ENCODE peak calls at places on chromosomes 12 and 14, in five cellular contexts. One of them, this sample, is unnamed.

GRCh38 chr12:34391771-34392581 is 369.7 kb downstream of the ALG10 start:
- DNase-seq in stimulated activated CD8-positive, alpha-beta memory T cell treated with anti-CD3 and anti-CD28 coated beads, Interleukin-7, amount 100 ng/mL, for 1 hour: no peak
- DNase-seq in HS-5: no peak
- DNase-seq in pons: no peak
- DNase-seq in HCT116: no peak
- DNase-seq in this sample: no peak

GRCh38 chr14:35789651-35790050 is 19.4 kb downstream of the RALGAPA1 start:
- DNase-seq in pons: no peak
- DNase-seq in stimulated activated CD8-positive, alpha-beta memory T cell treated with anti-CD3 and anti-CD28 coated beads, Interleukin-7, amount 100 ng/mL, for 1 hour: no peak
- DNase-seq in HCT116: no peak
- DNase-seq in HS-5: no peak
- DNase-seq in this sample: no peak

GRCh38 chr14:104436047-104436531 is 143.5 kb upstream of the C14orf180 start:
- DNase-seq in stimulated activated CD8-positive, alpha-beta memory T cell treated with anti-CD3 and anti-CD28 coated beads, Interleukin-7, amount 100 ng/mL, for 1 hour: no peak
- DNase-seq in HS-5: no peak
- DNase-seq in pons: peak
- DNase-seq in HCT116: no peak
- DNase-seq in this sample: no peak

GRCh38 chr12:95908573-95908972 is 33.8 kb downstream of the CCDC38 start:
- DNase-seq in pons: no peak
- DNase-seq in stimulated activated CD8-positive, alpha-beta memory T cell treated with anti-CD3 and anti-CD28 coated beads, Interleukin-7, amount 100 ng/mL, for 1 hour: no peak
- DNase-seq in HS-5: peak
- DNase-seq in HCT116: no peak
- DNase-seq in this sample: no peak

GRCh38 chr14:85175556-85175955 is 354.4 kb upstream of the FLRT2 start:
- DNase-seq in HS-5: peak
- DNase-seq in HCT116: no peak
- DNase-seq in stimulated activated CD8-positive, alpha-beta memory T cell treated with anti-CD3 and anti-CD28 coated beads, Interleukin-7, amount 100 ng/mL, for 1 hour: no peak
- DNase-seq in pons: no peak
- DNase-seq in this sample: no peak

GRCh38 chr12:28550757-28551381 is 360.6 kb downstream of the CCDC91 start:
- DNase-seq in stimulated activated CD8-positive, alpha-beta memory T cell treated with anti-CD3 and anti-CD28 coated beads, Interleukin-7, amount 100 ng/mL, for 1 hour: no peak
- DNase-seq in pons: peak
- DNase-seq in HS-5: peak
- DNase-seq in HCT116: peak
- DNase-seq in this sample: no peak

GRCh38 chr12:48447755-48448154 is 24.6 kb upstream of the ANP32D start:
- DNase-seq in HCT116: no peak
- DNase-seq in HS-5: no peak
- DNase-seq in pons: no peak
- DNase-seq in stimulated activated CD8-positive, alpha-beta memory T cell treated with anti-CD3 and anti-CD28 coated beads, Interleukin-7, amount 100 ng/mL, for 1 hour: no peak
- DNase-seq in this sample: no peak

GRCh38 chr14:103427485-103428443 is 42.5 kb downstream of the MARK3 start:
- DNase-seq in stimulated activated CD8-positive, alpha-beta memory T cell treated with anti-CD3 and anti-CD28 coated beads, Interleukin-7, amount 100 ng/mL, for 1 hour: no peak
- DNase-seq in HS-5: peak
- DNase-seq in HCT116: no peak
- DNase-seq in pons: peak
- DNase-seq in this sample: no peak

GRCh38 chr14:64731141-64731581 is 26.9 kb downstream of the PLEKHG3 start:
- DNase-seq in pons: no peak
- DNase-seq in stimulated activated CD8-positive, alpha-beta memory T cell treated with anti-CD3 and anti-CD28 coated beads, Interleukin-7, amount 100 ng/mL, for 1 hour: no peak
- DNase-seq in HCT116: no peak
- DNase-seq in HS-5: no peak
- DNase-seq in this sample: no peak

GRCh38 chr14:61761557-61761956 is 663 bp upstream of the SNAPC1 start:
- DNase-seq in HCT116: no peak
- DNase-seq in stimulated activated CD8-positive, alpha-beta memory T cell treated with anti-CD3 and anti-CD28 coated beads, Interleukin-7, amount 100 ng/mL, for 1 hour: no peak
- DNase-seq in pons: no peak
- DNase-seq in HS-5: no peak
- DNase-seq in this sample: no peak

GRCh38 chr12:132565365-132565764 is 45.0 kb downstream of the LRCOL1 start:
- DNase-seq in stimulated activated CD8-positive, alpha-beta memory T cell treated with anti-CD3 and anti-CD28 coated beads, Interleukin-7, amount 100 ng/mL, for 1 hour: no peak
- DNase-seq in HS-5: no peak
- DNase-seq in HCT116: no peak
- DNase-seq in pons: no peak
- DNase-seq in this sample: no peak

GRCh38 chr12:131477613-131478012 is 233.3 kb upstream of the SFSWAP start:
- DNase-seq in HCT116: no peak
- DNase-seq in stimulated activated CD8-positive, alpha-beta memory T cell treated with anti-CD3 and anti-CD28 coated beads, Interleukin-7, amount 100 ng/mL, for 1 hour: no peak
- DNase-seq in HS-5: no peak
- DNase-seq in pons: no peak
- DNase-seq in this sample: no peak

GRCh38 chr12:18323159-18323558 is 61.8 kb downstream of the PIK3C2G start:
- DNase-seq in stimulated activated CD8-positive, alpha-beta memory T cell treated with anti-CD3 and anti-CD28 coated beads, Interleukin-7, amount 100 ng/mL, for 1 hour: no peak
- DNase-seq in HS-5: peak
- DNase-seq in HCT116: no peak
- DNase-seq in pons: no peak
- DNase-seq in this sample: no peak

GRCh38 chr12:81378601-81379000 is 300.7 kb downstream of the ACSS3 start:
- DNase-seq in stimulated activated CD8-positive, alpha-beta memory T cell treated with anti-CD3 and anti-CD28 coated beads, Interleukin-7, amount 100 ng/mL, for 1 hour: no peak
- DNase-seq in HS-5: no peak
- DNase-seq in HCT116: no peak
- DNase-seq in pons: no peak
- DNase-seq in this sample: no peak

GRCh38 chr12:67085699-67086098 is 183.5 kb upstream of the CAND1 start:
- DNase-seq in pons: no peak
- DNase-seq in stimulated activated CD8-positive, alpha-beta memory T cell treated with anti-CD3 and anti-CD28 coated beads, Interleukin-7, amount 100 ng/mL, for 1 hour: no peak
- DNase-seq in HCT116: no peak
- DNase-seq in HS-5: no peak
- DNase-seq in this sample: no peak

GRCh38 chr12:81209001-81209400 is 131.1 kb downstream of the ACSS3 start:
- DNase-seq in HS-5: no peak
- DNase-seq in stimulated activated CD8-positive, alpha-beta memory T cell treated with anti-CD3 and anti-CD28 coated beads, Interleukin-7, amount 100 ng/mL, for 1 hour: no peak
- DNase-seq in HCT116: no peak
- DNase-seq in pons: no peak
- DNase-seq in this sample: no peak

GRCh38 chr12:76329163-76329562 is 19.1 kb downstream of the BBS10 start:
- DNase-seq in pons: no peak
- DNase-seq in HS-5: peak
- DNase-seq in stimulated activated CD8-positive, alpha-beta memory T cell treated with anti-CD3 and anti-CD28 coated beads, Interleukin-7, amount 100 ng/mL, for 1 hour: no peak
- DNase-seq in HCT116: peak
- DNase-seq in this sample: peak

GRCh38 chr12:19694627-19695026 is 255.3 kb downstream of the AEBP2 start:
- DNase-seq in HCT116: no peak
- DNase-seq in stimulated activated CD8-positive, alpha-beta memory T cell treated with anti-CD3 and anti-CD28 coated beads, Interleukin-7, amount 100 ng/mL, for 1 hour: no peak
- DNase-seq in HS-5: no peak
- DNase-seq in pons: no peak
- DNase-seq in this sample: no peak

GRCh38 chr12:94186461-94187237 is 38.3 kb downstream of the PLXNC1 start:
- DNase-seq in pons: peak
- DNase-seq in stimulated activated CD8-positive, alpha-beta memory T cell treated with anti-CD3 and anti-CD28 coated beads, Interleukin-7, amount 100 ng/mL, for 1 hour: no peak
- DNase-seq in HS-5: no peak
- DNase-seq in HCT116: no peak
- DNase-seq in this sample: no peak

GRCh38 chr12:118960161-118960560 is 21.2 kb upstream of the SRRM4 start:
- DNase-seq in HS-5: no peak
- DNase-seq in HCT116: no peak
- DNase-seq in stimulated activated CD8-positive, alpha-beta memory T cell treated with anti-CD3 and anti-CD28 coated beads, Interleukin-7, amount 100 ng/mL, for 1 hour: no peak
- DNase-seq in pons: no peak
- DNase-seq in this sample: no peak

GRCh38 chr14:72790887-72791566 is 102.9 kb downstream of the DPF3 start:
- DNase-seq in HS-5: no peak
- DNase-seq in pons: no peak
- DNase-seq in stimulated activated CD8-positive, alpha-beta memory T cell treated with anti-CD3 and anti-CD28 coated beads, Interleukin-7, amount 100 ng/mL, for 1 hour: no peak
- DNase-seq in HCT116: no peak
- DNase-seq in this sample: no peak

GRCh38 chr14:44898547-44898946 is 63.2 kb downstream of the KLHL28 start:
- DNase-seq in HS-5: no peak
- DNase-seq in pons: peak
- DNase-seq in stimulated activated CD8-positive, alpha-beta memory T cell treated with anti-CD3 and anti-CD28 coated beads, Interleukin-7, amount 100 ng/mL, for 1 hour: no peak
- DNase-seq in HCT116: no peak
- DNase-seq in this sample: no peak

GRCh38 chr14:101476931-101477553 is 84.3 kb upstream of the DIO3 start:
- DNase-seq in HCT116: peak
- DNase-seq in HS-5: no peak
- DNase-seq in stimulated activated CD8-positive, alpha-beta memory T cell treated with anti-CD3 and anti-CD28 coated beads, Interleukin-7, amount 100 ng/mL, for 1 hour: no peak
- DNase-seq in pons: no peak
- DNase-seq in this sample: no peak

GRCh38 chr12:27996761-27997160 is 24.2 kb upstream of the PTHLH start:
- DNase-seq in pons: no peak
- DNase-seq in HCT116: no peak
- DNase-seq in HS-5: no peak
- DNase-seq in stimulated activated CD8-positive, alpha-beta memory T cell treated with anti-CD3 and anti-CD28 coated beads, Interleukin-7, amount 100 ng/mL, for 1 hour: no peak
- DNase-seq in this sample: no peak

GRCh38 chr14:102616799-102617198 is 24.4 kb downstream of the RCOR1 start:
- DNase-seq in stimulated activated CD8-positive, alpha-beta memory T cell treated with anti-CD3 and anti-CD28 coated beads, Interleukin-7, amount 100 ng/mL, for 1 hour: no peak
- DNase-seq in pons: no peak
- DNase-seq in HCT116: no peak
- DNase-seq in HS-5: no peak
- DNase-seq in this sample: no peak

GRCh38 chr14:63603749-63604277 is 37.9 kb downstream of the WDR89 start:
- DNase-seq in HCT116: no peak
- DNase-seq in HS-5: no peak
- DNase-seq in stimulated activated CD8-positive, alpha-beta memory T cell treated with anti-CD3 and anti-CD28 coated beads, Interleukin-7, amount 100 ng/mL, for 1 hour: no peak
- DNase-seq in pons: no peak
- DNase-seq in this sample: no peak

GRCh38 chr14:39025250-39025809 is 77.7 kb downstream of the SEC23A start:
- DNase-seq in stimulated activated CD8-positive, alpha-beta memory T cell treated with anti-CD3 and anti-CD28 coated beads, Interleukin-7, amount 100 ng/mL, for 1 hour: no peak
- DNase-seq in HS-5: no peak
- DNase-seq in pons: no peak
- DNase-seq in HCT116: no peak
- DNase-seq in this sample: no peak

GRCh38 chr14:102282751-102283465 is 22.1 kb downstream of the MOK start:
- DNase-seq in stimulated activated CD8-positive, alpha-beta memory T cell treated with anti-CD3 and anti-CD28 coated beads, Interleukin-7, amount 100 ng/mL, for 1 hour: no peak
- DNase-seq in HS-5: no peak
- DNase-seq in HCT116: no peak
- DNase-seq in pons: no peak
- DNase-seq in this sample: no peak

GRCh38 chr12:121796855-121797751 is 3.6 kb upstream of the RHOF start:
- DNase-seq in HCT116: peak
- DNase-seq in HS-5: no peak
- DNase-seq in pons: peak
- DNase-seq in stimulated activated CD8-positive, alpha-beta memory T cell treated with anti-CD3 and anti-CD28 coated beads, Interleukin-7, amount 100 ng/mL, for 1 hour: no peak
- DNase-seq in this sample: no peak

GRCh38 chr12:48883305-48884171 is 17.9 kb upstream of the RND1 start:
- DNase-seq in HS-5: no peak
- DNase-seq in pons: no peak
- DNase-seq in stimulated activated CD8-positive, alpha-beta memory T cell treated with anti-CD3 and anti-CD28 coated beads, Interleukin-7, amount 100 ng/mL, for 1 hour: no peak
- DNase-seq in HCT116: no peak
- DNase-seq in this sample: no peak

GRCh38 chr12:107912421-107913004 is 138.0 kb downstream of the ASCL4 start:
- DNase-seq in stimulated activated CD8-positive, alpha-beta memory T cell treated with anti-CD3 and anti-CD28 coated beads, Interleukin-7, amount 100 ng/mL, for 1 hour: no peak
- DNase-seq in HCT116: peak
- DNase-seq in pons: peak
- DNase-seq in HS-5: no peak
- DNase-seq in this sample: no peak

GRCh38 chr12:64678835-64679234 is 68.5 kb downstream of the RASSF3 start:
- DNase-seq in HCT116: no peak
- DNase-seq in HS-5: no peak
- DNase-seq in pons: no peak
- DNase-seq in stimulated activated CD8-positive, alpha-beta memory T cell treated with anti-CD3 and anti-CD28 coated beads, Interleukin-7, amount 100 ng/mL, for 1 hour: no peak
- DNase-seq in this sample: no peak

GRCh38 chr12:86484473-86484872 is 228.3 kb upstream of the MGAT4C start:
- DNase-seq in HCT116: no peak
- DNase-seq in pons: no peak
- DNase-seq in HS-5: no peak
- DNase-seq in stimulated activated CD8-positive, alpha-beta memory T cell treated with anti-CD3 and anti-CD28 coated beads, Interleukin-7, amount 100 ng/mL, for 1 hour: no peak
- DNase-seq in this sample: no peak

GRCh38 chr12:61523276-61523992 is 736.8 kb upstream of the USP15 start:
- DNase-seq in stimulated activated CD8-positive, alpha-beta memory T cell treated with anti-CD3 and anti-CD28 coated beads, Interleukin-7, amount 100 ng/mL, for 1 hour: no peak
- DNase-seq in HCT116: no peak
- DNase-seq in pons: no peak
- DNase-seq in HS-5: no peak
- DNase-seq in this sample: no peak

GRCh38 chr14:83473416-83473815 is 1939.8 kb upstream of the SEL1L start:
- DNase-seq in stimulated activated CD8-positive, alpha-beta memory T cell treated with anti-CD3 and anti-CD28 coated beads, Interleukin-7, amount 100 ng/mL, for 1 hour: no peak
- DNase-seq in HCT116: no peak
- DNase-seq in HS-5: peak
- DNase-seq in pons: no peak
- DNase-seq in this sample: no peak

GRCh38 chr14:100140452-100141132 is 18.9 kb downstream of the DEGS2 start:
- DNase-seq in pons: no peak
- DNase-seq in HCT116: no peak
- DNase-seq in HS-5: no peak
- DNase-seq in stimulated activated CD8-positive, alpha-beta memory T cell treated with anti-CD3 and anti-CD28 coated beads, Interleukin-7, amount 100 ng/mL, for 1 hour: no peak
- DNase-seq in this sample: no peak

GRCh38 chr14:23237772-23238594 is at the start of gene RNF212B:
- DNase-seq in stimulated activated CD8-positive, alpha-beta memory T cell treated with anti-CD3 and anti-CD28 coated beads, Interleukin-7, amount 100 ng/mL, for 1 hour: peak
- DNase-seq in HS-5: peak
- DNase-seq in pons: peak
- DNase-seq in HCT116: peak
- DNase-seq in this sample: no peak

GRCh38 chr14:104710071-104710735 is 13.8 kb upstream of the ADSS1 start:
- DNase-seq in HS-5: no peak
- DNase-seq in stimulated activated CD8-positive, alpha-beta memory T cell treated with anti-CD3 and anti-CD28 coated beads, Interleukin-7, amount 100 ng/mL, for 1 hour: no peak
- DNase-seq in HCT116: no peak
- DNase-seq in pons: no peak
- DNase-seq in this sample: no peak

This sample was measured in keratinocyte.